ENCODE peak calls at places on chromosomes 16 and 17, in nine cellular contexts. P is effector CD4-positive, alpha-beta T cell; Q is CD8-positive, alpha-beta memory T cell; O is stimulated activated CD8-positive, alpha-beta memory T cell treated with anti-CD3 and anti-CD28 coated beads, Interleukin-4, amount 100 ng/mL, for 4 hours; U is NCI-H1105 treated with DMSO at 0.1 percent for 48 hours; A is ACHN; M is activated gamma-delta T cell treated with Interleukin-2 at 50 U/mL for 16 hours; E is WERI-Rb-1; N is occipital lobe. B is an unnamed sample.

GRCh38 chr16:49931931-49932330 is 76.0 kb upstream of the ZNF423 start:
- DNase-seq in A (no peak), O (no peak), E (no peak), P (no peak), M (no peak), N (no peak), Q (no peak), U (no peak), B (no peak)

GRCh38 chr17:1563786-1564613 is 1.4 kb upstream of the PITPNA start:
- DNase-seq in E (no peak), O (no peak), U (no peak), N (no peak), P (no peak), A (no peak), M (no peak), Q (no peak), B (no peak)

GRCh38 chr17:78127240-78127887 is 1.2 kb downstream of the TMC6 start:
- DNase-seq in Q (peak; percentile 60), U (no peak), O (peak; percentile 50), A (no peak), N (peak; percentile 76), E (no peak), M (peak; percentile 70), P (peak; percentile 62), B (peak; percentile 54)

GRCh38 chr17:2396568-2397246 is 4.2 kb downstream of the MNT start:
- DNase-seq in E (peak; percentile 97), U (no peak), N (peak; percentile 41), O (peak; percentile 22), M (no peak), P (peak; percentile 33), Q (peak; percentile 42), A (peak; percentile 99), B (peak; percentile 76)

GRCh38 chr17:9162275-9162985 is 141.1 kb downstream of the NTN1 start:
- DNase-seq in O (no peak), A (no peak), N (no peak), P (no peak), U (peak; percentile 13), E (peak; percentile 17), M (no peak), Q (no peak), B (no peak)

GRCh38 chr16:3638916-3639644 is 15.4 kb upstream of the DNASE1 start:
- DNase-seq in U (no peak), M (no peak), N (no peak), P (no peak), A (no peak), E (no peak), Q (no peak), O (no peak), B (no peak)

GRCh38 chr17:4175921-4176802 is 33.2 kb downstream of the CYB5D2 start:
- DNase-seq in N (no peak), A (no peak), E (no peak), O (no peak), P (peak; percentile 17), Q (peak; percentile 71), U (no peak), M (peak; percentile 34), B (peak; percentile 25)

GRCh38 chr16:58638148-58639036 is 8.8 kb upstream of the CNOT1 start:
- DNase-seq in P (no peak), M (no peak), N (no peak), Q (no peak), A (peak; percentile 89), U (no peak), E (peak; percentile 42), O (no peak), B (no peak)

GRCh38 chr16:81003064-81003463 is 3.6 kb downstream of the CMC2 start:
- DNase-seq in Q (no peak), E (no peak), U (no peak), P (no peak), O (no peak), M (no peak), A (no peak), N (no peak), B (no peak)

GRCh38 chr17:44878627-44879221 is 20.5 kb downstream of the EFTUD2 start:
- DNase-seq in U (peak; percentile 31), P (no peak), Q (peak; percentile 13), E (peak; percentile 39), A (peak; percentile 51), M (peak; percentile 18), N (no peak), O (no peak), B (peak; percentile 10)

GRCh38 chr17:266701-267656 is 85.5 kb upstream of the DOC2B start:
- DNase-seq in O (no peak), A (no peak), N (no peak), E (peak; percentile 8), M (no peak), P (no peak), Q (no peak), U (no peak), B (no peak)

GRCh38 chr16:29848420-29849297 is 14.4 kb downstream of the CDIPT start:
- DNase-seq in O (peak; percentile 59), U (peak; percentile 18), N (peak; percentile 54), A (peak; percentile 76), M (peak; percentile 81), P (peak; percentile 77), Q (peak; percentile 79), E (peak; percentile 85), B (peak; percentile 74)

GRCh38 chr16:85910854-85911247 is 11.9 kb downstream of the IRF8 start:
- DNase-seq in O (no peak), Q (no peak), U (no peak), E (no peak), P (no peak), M (no peak), N (no peak), A (no peak), B (no peak)

GRCh38 chr16:20676268-20676828 is 21.1 kb downstream of the ACSM1 start:
- DNase-seq in Q (no peak), M (no peak), N (no peak), O (no peak), E (peak; percentile 19), P (no peak), U (no peak), A (no peak), B (no peak)

GRCh38 chr17:82371333-82372062 is at the start of gene UTS2R:
- DNase-seq in M (no peak), Q (no peak), O (no peak), N (no peak), P (no peak), E (no peak), A (no peak), U (no peak), B (no peak)

GRCh38 chr17:47698749-47699535 is 5.0 kb downstream of the TBKBP1 start:
- DNase-seq in U (peak; percentile 26), O (peak; percentile 69), P (peak; percentile 70), N (peak; percentile 38), E (peak; percentile 83), A (peak; percentile 50), Q (peak; percentile 63), M (peak; percentile 84), B (peak; percentile 74)

GRCh38 chr17:28366605-28367004 is 1.6 kb upstream of the SEBOX start:
- DNase-seq in U (no peak), M (no peak), P (no peak), A (no peak), O (no peak), N (no peak), E (no peak), Q (no peak), B (no peak)

GRCh38 chr17:42097691-42098661 is at the start of gene ZNF385C:
- DNase-seq in Q (peak; percentile 37), E (peak; percentile 79), O (no peak), N (no peak), M (no peak), U (no peak), P (peak; percentile 43), A (no peak), B (peak; percentile 55)

B was measured in T-helper 1 cell.